ENCODE peak calls at places on chromosome 10, in seven cellular contexts. V is IMR-90, G is gastrocnemius medialis, O is spleen, A is right lobe of liver, U is tibial nerve, H is ovary. B is an unnamed sample.

GRCh38 chr10:113683300-113683699 is 3.6 kb downstream of the CASP7 start:
- DNase-seq in V (no peak), G (no peak), O (no peak), A (no peak), U (no peak), H (no peak), B (no peak)

GRCh38 chr10:109205929-109206585 is 717.3 kb downstream of the XPNPEP1 start:
- DNase-seq in V (peak), G (no peak), O (no peak), A (no peak), U (no peak), H (no peak), B (no peak)

GRCh38 chr10:82506680-82507376 is 631.8 kb downstream of the NRG3 start:
- DNase-seq in V (no peak), G (no peak), O (no peak), A (no peak), U (no peak), H (no peak), B (no peak)

GRCh38 chr10:42992957-42993390 is 83.9 kb upstream of the RET start:
- DNase-seq in V (no peak), G (no peak), O (peak), A (no peak), U (no peak), H (no peak), B (no peak)

GRCh38 chr10:91582063-91582673 is 50.7 kb downstream of the PPP1R3C start:
- DNase-seq in V (no peak), G (peak), O (no peak), A (no peak), U (no peak), H (no peak), B (no peak)

GRCh38 chr10:97593423-97593822 is 3.9 kb downstream of the C10orf62 start:
- DNase-seq in V (peak), G (no peak), O (no peak), A (no peak), U (peak), H (no peak), B (peak)

GRCh38 chr10:76150139-76150885 is 718.9 kb downstream of the LRMDA start:
- DNase-seq in V (peak), G (no peak), O (no peak), A (no peak), U (no peak), H (peak), B (peak)

GRCh38 chr10:5735119-5735518 is 50.5 kb downstream of the TASOR2 start:
- DNase-seq in V (no peak), G (no peak), O (no peak), A (no peak), U (no peak), H (no peak), B (no peak)

GRCh38 chr10:113982745-113983144 is 60.9 kb upstream of the ADRB1 start:
- DNase-seq in V (no peak), G (no peak), O (no peak), A (no peak), U (no peak), H (no peak), B (peak)

GRCh38 chr10:127715782-127716378 is 21.1 kb upstream of the FOXI2 start:
- DNase-seq in V (no peak), G (no peak), O (no peak), A (no peak), U (no peak), H (no peak), B (no peak)

GRCh38 chr10:77796311-77796915 is 130.1 kb downstream of the DLG5 start:
- DNase-seq in V (no peak), G (no peak), O (peak), A (no peak), U (no peak), H (no peak), B (no peak)

GRCh38 chr10:34916368-34916767 is 101.3 kb upstream of the PARD3 start:
- DNase-seq in V (peak), G (no peak), O (no peak), A (no peak), U (peak), H (no peak), B (no peak)

GRCh38 chr10:10852464-10852863 is 165.2 kb upstream of the CELF2 start:
- DNase-seq in V (no peak), G (no peak), O (no peak), A (no peak), U (no peak), H (no peak), B (no peak)

GRCh38 chr10:58152698-58153263 is 114.9 kb downstream of the IPMK start:
- DNase-seq in V (peak), G (no peak), O (no peak), A (peak), U (peak), H (peak), B (peak)

GRCh38 chr10:60800918-60801317 is 22.6 kb downstream of the CDK1 start:
- DNase-seq in V (no peak), G (no peak), O (no peak), A (no peak), U (no peak), H (no peak), B (no peak)

GRCh38 chr10:82206831-82207230 is 331.8 kb downstream of the NRG3 start:
- DNase-seq in V (no peak), G (no peak), O (no peak), A (no peak), U (no peak), H (no peak), B (no peak)

GRCh38 chr10:122139627-122140151 is 131.4 kb upstream of the BTBD16 start:
- DNase-seq in V (no peak), G (no peak), O (no peak), A (no peak), U (no peak), H (no peak), B (no peak)

GRCh38 chr10:14678637-14679036 is 96.1 kb downstream of the FAM107B start:
- DNase-seq in V (no peak), G (no peak), O (no peak), A (no peak), U (no peak), H (no peak), B (no peak)

GRCh38 chr10:5396545-5396944 is 8.1 kb downstream of the TUBAL3 start:
- DNase-seq in V (no peak), G (no peak), O (no peak), A (no peak), U (no peak), H (no peak), B (no peak)

GRCh38 chr10:85612833-85613232 is 753.8 kb downstream of the GRID1 start:
- DNase-seq in V (no peak), G (no peak), O (no peak), A (no peak), U (no peak), H (no peak), B (no peak)

DNA sequence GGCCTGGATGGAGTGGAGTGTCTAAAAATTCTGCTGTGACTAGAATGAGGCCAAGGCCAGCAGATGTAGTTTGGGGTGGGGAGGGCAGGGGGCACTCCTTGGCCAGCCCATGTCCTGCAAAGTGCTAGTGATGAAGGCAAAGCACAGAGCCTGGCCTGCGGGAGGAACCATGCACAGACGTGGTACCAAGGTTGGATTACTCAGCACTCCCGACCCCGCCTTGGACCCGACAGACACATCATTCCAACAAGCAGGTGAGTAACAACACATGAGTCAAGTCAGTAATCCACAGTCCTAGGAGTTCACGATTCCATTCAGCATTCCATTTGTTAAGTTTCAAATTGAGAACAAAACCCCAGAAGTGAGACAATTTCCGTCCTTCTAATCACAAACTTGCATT is 317.3 kb downstream of the TCERG1L start:
- DNase-seq in V (no peak), G (no peak), O (peak), A (no peak), U (no peak), H (no peak), B (no peak)
- TF ChIP-seq POLR2A in V (no peak), G (no peak), O (no peak), A (no peak), U (no peak), H (no peak), B (no peak)

GRCh38 chr10:8873310-8873709 is 818.8 kb downstream of the GATA3 start:
- DNase-seq in V (no peak), G (no peak), O (no peak), A (no peak), U (no peak), H (no peak), B (no peak)
- TF ChIP-seq CTCF in V (no peak), G (no peak), O (no peak), A (no peak), U (no peak), H (no peak), B (no peak)

GRCh38 chr10:102435529-102436233 is 3.3 kb upstream of the CUEDC2 start:
- DNase-seq in V (no peak), G (no peak), O (no peak), A (no peak), U (no peak), H (peak), B (no peak)
- TF ChIP-seq POLR2A in V (no peak), G (no peak), O (no peak), A (no peak), U (no peak), H (no peak), B (no peak)

GRCh38 chr10:80261316-80262030 is 28.0 kb downstream of the MAT1A start:
- DNase-seq in V (no peak), G (no peak), O (no peak), A (no peak), U (no peak), H (no peak), B (no peak)

GRCh38 chr10:80264081-80265056 is 25.1 kb downstream of the MAT1A start:
- DNase-seq in V (no peak), G (no peak), O (no peak), A (peak), U (no peak), H (no peak), B (no peak)

GRCh38 chr10:80259405-80259871 is 30.0 kb downstream of the MAT1A start:
- DNase-seq in V (no peak), G (no peak), O (no peak), A (no peak), U (no peak), H (no peak), B (no peak)

GRCh38 chr10:80265740-80266512 is 23.5 kb downstream of the MAT1A start:
- DNase-seq in V (no peak), G (no peak), O (no peak), A (peak), U (no peak), H (peak), B (no peak)

DNA sequence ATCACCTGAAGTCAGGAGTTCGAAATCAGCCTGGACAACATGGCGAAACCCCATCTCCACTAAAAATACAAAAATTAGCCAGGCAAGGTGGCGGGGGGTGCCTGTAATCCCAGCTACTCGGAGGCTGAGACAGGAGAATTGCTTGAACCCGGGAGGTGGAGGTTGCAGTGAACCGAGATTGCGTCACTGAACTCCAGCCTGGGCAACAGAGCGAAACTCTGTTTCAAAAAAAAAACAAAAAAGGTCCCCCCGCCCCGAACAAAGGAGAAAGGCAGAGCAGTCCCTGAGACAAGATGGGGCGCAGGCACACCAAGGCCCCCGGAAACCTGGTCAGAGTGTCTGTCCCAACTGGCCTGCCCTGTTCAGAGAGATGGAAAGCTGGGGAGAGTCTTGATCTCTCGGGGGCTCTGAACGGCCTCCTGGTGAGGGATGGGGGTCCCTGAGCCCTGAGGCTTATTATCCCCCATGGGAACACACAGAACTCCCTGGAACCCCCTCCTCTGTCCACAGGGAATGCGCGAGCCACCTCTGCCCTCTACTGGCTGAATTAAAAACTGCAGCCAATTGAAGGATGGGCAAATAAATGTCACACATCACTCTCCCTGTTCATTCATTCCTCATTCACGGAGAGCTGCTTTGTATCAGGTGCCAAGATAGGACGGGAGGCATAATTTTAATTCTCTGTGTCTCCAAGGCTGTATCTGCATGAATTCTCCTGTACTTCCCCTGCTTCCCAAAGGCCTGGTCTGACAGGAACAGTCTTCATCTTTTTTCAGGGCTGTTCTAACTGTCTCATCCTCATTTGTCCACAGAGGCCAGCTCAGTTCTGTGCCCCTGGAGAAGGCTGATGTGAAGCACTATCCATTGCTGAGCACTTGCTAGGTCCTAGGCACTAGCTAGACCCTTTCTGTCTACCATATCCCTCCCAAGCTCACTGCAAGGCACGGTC is 28.9 kb downstream of the MAT1A start:
- DNase-seq in V (no peak), G (no peak), O (peak), A (peak), U (peak), H (no peak), B (peak)
- TF ChIP-seq CTCF in V (peak), G (peak), O (peak), A (peak), U (peak), H (peak), B (peak)

DNA sequence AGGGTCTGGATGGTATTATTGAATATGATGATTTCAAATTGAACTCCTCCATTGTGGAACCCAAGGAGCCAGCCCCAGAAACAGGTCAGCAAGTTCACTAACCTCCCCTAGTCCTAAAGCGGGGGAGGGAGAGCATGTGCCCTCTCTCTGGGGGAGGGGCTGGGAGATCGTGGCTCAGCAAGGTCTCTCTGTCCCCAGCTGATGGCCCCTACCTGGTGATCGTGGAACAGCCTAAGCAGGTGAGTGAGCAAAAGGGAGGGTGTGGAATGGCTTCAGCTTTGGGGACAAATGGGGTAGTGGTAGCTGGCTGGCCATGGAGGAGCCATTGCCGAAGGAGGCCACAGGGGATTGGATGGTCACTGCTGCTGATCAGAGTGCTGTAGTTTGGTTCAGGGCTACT is 746 bp downstream of the NFKB2 start:
- DNase-seq in V (no peak), G (no peak), O (no peak), A (no peak), U (no peak), H (no peak), B (no peak)
- TF ChIP-seq POLR2A in V (no peak), G (no peak), O (no peak), A (no peak), U (no peak), H (no peak), B (no peak)

GRCh38 chr10:87818505-87819273 is 663 bp upstream of the ATAD1 start:
- DNase-seq in V (peak), G (no peak), O (peak), A (peak), U (peak), H (no peak), B (peak)
- TF ChIP-seq CTCF in V (no peak), G (no peak), O (no peak), A (no peak), U (no peak), H (no peak), B (no peak)

DNA sequence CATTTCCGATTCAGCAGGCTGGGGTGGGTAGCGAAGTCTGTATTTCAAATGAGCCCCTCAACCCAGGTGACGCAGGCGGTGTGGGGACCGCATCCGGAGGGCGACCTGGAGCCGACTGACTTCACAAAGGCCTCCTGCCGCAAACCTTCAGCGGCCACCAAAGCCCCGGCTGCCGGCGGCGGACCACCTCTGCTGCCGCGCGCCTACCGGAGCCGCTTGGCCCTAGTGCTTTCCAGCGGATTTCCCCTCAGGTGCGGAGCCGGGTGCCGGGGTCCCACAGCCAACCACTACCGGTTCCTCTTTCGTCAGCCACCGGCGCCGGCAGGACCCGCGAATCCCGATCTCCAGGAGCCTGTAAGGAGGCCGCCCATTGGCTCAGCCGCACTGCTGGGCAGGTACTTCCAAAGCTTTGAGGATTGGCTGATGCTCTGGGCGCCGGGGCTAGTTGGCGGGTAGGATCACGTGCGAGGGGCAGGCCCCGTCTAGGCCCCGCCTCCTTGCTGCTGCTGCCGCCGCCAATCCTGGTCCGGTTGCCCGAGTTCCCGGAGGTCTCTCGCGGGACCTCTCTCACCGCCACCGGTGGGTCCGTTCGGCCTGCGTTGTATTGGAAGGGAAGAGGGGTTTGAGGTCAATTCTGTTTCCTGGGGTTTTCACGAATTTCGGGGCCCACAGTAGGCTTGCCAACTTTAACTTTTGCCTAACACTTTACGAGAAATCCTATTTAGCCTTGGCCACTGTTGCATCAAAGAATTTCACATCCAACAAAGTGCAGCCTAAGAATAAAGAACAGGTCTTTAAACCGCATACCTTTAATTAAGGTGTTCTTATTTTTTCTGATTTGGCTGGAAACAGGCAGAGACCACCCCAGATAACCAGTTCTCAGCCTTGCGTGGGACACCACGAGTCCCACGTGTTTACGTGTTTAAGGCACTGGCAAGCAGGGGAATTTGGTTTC is at the start of gene GSTO2:
- DNase-seq in V (peak), G (peak), O (peak), A (peak), U (peak), H (peak), B (peak)
- TF ChIP-seq POLR2A in V (no peak), G (peak), O (no peak), A (peak), U (no peak), H (peak), B (peak)

GRCh38 chr10:49499305-49499851 is 39.5 kb downstream of the ERCC6 start:
- DNase-seq in V (no peak), G (no peak), O (no peak), A (no peak), U (no peak), H (no peak), B (no peak)

GRCh38 chr10:49497358-49497757 is 41.6 kb downstream of the ERCC6 start:
- DNase-seq in V (no peak), G (no peak), O (no peak), A (no peak), U (no peak), H (no peak), B (no peak)

GRCh38 chr10:49498465-49498864 is 40.5 kb downstream of the ERCC6 start:
- DNase-seq in V (no peak), G (no peak), O (no peak), A (no peak), U (no peak), H (no peak), B (no peak)

GRCh38 chr10:49502358-49502757 is 36.6 kb downstream of the ERCC6 start:
- DNase-seq in V (peak), G (no peak), O (no peak), A (no peak), U (no peak), H (no peak), B (no peak)

DNA sequence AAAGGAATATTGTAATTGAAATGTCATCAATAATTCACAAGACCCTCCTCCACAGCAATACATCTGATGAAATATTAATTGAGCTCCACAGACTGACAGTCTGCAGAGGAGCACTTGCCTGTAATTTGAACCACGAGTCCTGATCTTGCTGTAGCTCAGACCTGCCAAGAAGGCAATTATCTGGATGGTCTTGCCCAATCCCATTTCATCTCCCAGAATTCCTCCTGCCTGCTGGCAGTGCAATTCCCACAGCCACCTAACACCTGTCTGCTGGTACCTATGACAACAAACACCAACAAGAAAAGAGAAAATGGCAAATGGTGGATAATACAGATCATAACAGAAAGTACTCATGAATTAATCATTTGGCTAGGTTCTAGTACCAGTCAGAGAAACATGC is 38.5 kb downstream of the ERCC6 start:
- DNase-seq in V (no peak), G (peak), O (no peak), A (no peak), U (no peak), H (no peak), B (peak)
- TF ChIP-seq CTCF in V (no peak), G (no peak), O (no peak), A (no peak), U (no peak), H (no peak), B (no peak)

GRCh38 chr10:46022978-46023702 is 7.3 kb downstream of the NCOA4 start:
- DNase-seq in V (peak), G (peak), O (peak), A (peak), U (peak), H (peak), B (peak)
- TF ChIP-seq POLR2A in V (peak), G (peak), O (no peak), A (peak), U (no peak), H (no peak), B (peak)